ENCODE peak calls at places on chromosomes 13 and 19, in five cellular contexts. One of them, this sample, is unnamed.

GRCh38 chr13:105063676-105064075 is 1471.8 kb downstream of the EFNB2 start:
- DNase-seq in glutamatergic neuron: no peak
- DNase-seq in lower lobe of right lung: no peak
- DNase-seq in HFFc6: no peak
- DNase-seq in ovary: no peak
- DNase-seq in this sample: no peak

GRCh38 chr13:98503175-98504028 is 73.5 kb downstream of the STK24 start:
- DNase-seq in ovary: no peak
- DNase-seq in glutamatergic neuron: no peak
- DNase-seq in HFFc6: no peak
- DNase-seq in lower lobe of right lung: no peak
- DNase-seq in this sample: no peak

GRCh38 chr19:2240881-2241760 is 4.5 kb downstream of the SF3A2 start:
- DNase-seq in HFFc6: no peak
- DNase-seq in ovary: no peak
- DNase-seq in glutamatergic neuron: no peak
- DNase-seq in lower lobe of right lung: peak
- DNase-seq in this sample: no peak

GRCh38 chr13:91112878-91113277 is 234.6 kb upstream of the MIR17HG start:
- DNase-seq in glutamatergic neuron: no peak
- DNase-seq in HFFc6: no peak
- DNase-seq in lower lobe of right lung: no peak
- DNase-seq in ovary: no peak
- DNase-seq in this sample: no peak

GRCh38 chr19:41501854-41502253 is 58.9 kb downstream of the ERICH4 start:
- DNase-seq in glutamatergic neuron: no peak
- DNase-seq in ovary: no peak
- DNase-seq in lower lobe of right lung: no peak
- DNase-seq in HFFc6: no peak
- DNase-seq in this sample: no peak

GRCh38 chr13:27006519-27007161 is 165.0 kb downstream of the USP12 start:
- DNase-seq in HFFc6: peak
- DNase-seq in glutamatergic neuron: peak
- DNase-seq in lower lobe of right lung: peak
- DNase-seq in ovary: no peak
- DNase-seq in this sample: peak

GRCh38 chr19:16249826-16250434 is 52.2 kb downstream of the AP1M1 start:
- DNase-seq in ovary: no peak
- DNase-seq in HFFc6: peak
- DNase-seq in glutamatergic neuron: no peak
- DNase-seq in lower lobe of right lung: no peak
- DNase-seq in this sample: no peak

GRCh38 chr13:49669735-49670309 is 21.5 kb downstream of the EBPL start:
- DNase-seq in lower lobe of right lung: no peak
- DNase-seq in HFFc6: peak
- DNase-seq in ovary: peak
- DNase-seq in glutamatergic neuron: peak
- DNase-seq in this sample: peak

GRCh38 chr19:10520652-10521318 is 3.5 kb upstream of the S1PR5 start:
- DNase-seq in ovary: no peak
- DNase-seq in HFFc6: no peak
- DNase-seq in glutamatergic neuron: no peak
- DNase-seq in lower lobe of right lung: no peak
- DNase-seq in this sample: no peak

GRCh38 chr19:33796164-33797100 is at the start of gene KCTD15:
- DNase-seq in HFFc6: no peak
- DNase-seq in glutamatergic neuron: peak
- DNase-seq in ovary: peak
- DNase-seq in lower lobe of right lung: peak
- DNase-seq in this sample: peak

GRCh38 chr13:46473806-46474205 is 79.2 kb upstream of the LRCH1 start:
- DNase-seq in glutamatergic neuron: no peak
- DNase-seq in ovary: no peak
- DNase-seq in HFFc6: no peak
- DNase-seq in lower lobe of right lung: no peak
- DNase-seq in this sample: no peak

GRCh38 chr19:31258211-31259052 is 90.8 kb downstream of the TSHZ3 start:
- DNase-seq in HFFc6: no peak
- DNase-seq in lower lobe of right lung: no peak
- DNase-seq in ovary: no peak
- DNase-seq in glutamatergic neuron: no peak
- DNase-seq in this sample: no peak

DNA sequence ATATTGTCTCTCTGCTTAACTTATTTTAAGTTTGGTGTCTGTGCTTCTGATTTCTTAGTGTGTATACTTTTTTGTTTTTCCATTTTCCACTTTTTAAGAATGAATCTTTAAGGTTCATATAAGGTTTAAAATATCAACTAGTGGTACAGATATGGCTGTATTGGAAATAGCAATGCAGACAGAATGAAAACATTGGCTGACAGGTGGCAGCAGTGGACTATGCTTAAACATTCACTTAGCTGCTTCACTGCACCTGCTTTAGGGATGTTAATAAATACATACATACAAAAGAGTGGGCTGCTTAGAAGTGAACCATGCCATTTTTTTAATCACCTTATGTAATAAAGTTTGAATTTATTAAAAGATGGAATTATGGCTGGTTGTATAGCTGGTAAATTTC is 27.3 kb downstream of the TM9SF2 start:
- DNase-seq in ovary: no peak
- DNase-seq in HFFc6: no peak
- DNase-seq in glutamatergic neuron: no peak
- DNase-seq in lower lobe of right lung: no peak
- DNase-seq in this sample: no peak
- TF ChIP-seq CTCF in ovary: no peak
- TF ChIP-seq CTCF in HFFc6: peak
- TF ChIP-seq CTCF in glutamatergic neuron: no peak
- TF ChIP-seq CTCF in lower lobe of right lung: no peak
- TF ChIP-seq CTCF in this sample: no peak

GRCh38 chr13:110138700-110139036 is 168.3 kb downstream of the COL4A1 start:
- DNase-seq in lower lobe of right lung: no peak
- DNase-seq in glutamatergic neuron: no peak
- DNase-seq in HFFc6: no peak
- DNase-seq in ovary: no peak
- DNase-seq in this sample: no peak
- TF ChIP-seq CTCF in lower lobe of right lung: no peak
- TF ChIP-seq CTCF in glutamatergic neuron: no peak
- TF ChIP-seq CTCF in HFFc6: no peak
- TF ChIP-seq CTCF in ovary: no peak
- TF ChIP-seq CTCF in this sample: no peak

GRCh38 chr13:43089912-43090498 is 66.6 kb downstream of the DNAJC15 start:
- DNase-seq in ovary: no peak
- DNase-seq in glutamatergic neuron: no peak
- DNase-seq in lower lobe of right lung: no peak
- DNase-seq in HFFc6: no peak
- DNase-seq in this sample: no peak

GRCh38 chr13:43080199-43080598 is 56.8 kb downstream of the DNAJC15 start:
- DNase-seq in ovary: no peak
- DNase-seq in glutamatergic neuron: no peak
- DNase-seq in lower lobe of right lung: no peak
- DNase-seq in HFFc6: no peak
- DNase-seq in this sample: no peak

GRCh38 chr13:43083750-43084149 is 60.4 kb downstream of the DNAJC15 start:
- DNase-seq in HFFc6: no peak
- DNase-seq in glutamatergic neuron: no peak
- DNase-seq in lower lobe of right lung: no peak
- DNase-seq in ovary: no peak
- DNase-seq in this sample: no peak

GRCh38 chr13:43087960-43088580 is 64.7 kb downstream of the DNAJC15 start:
- DNase-seq in lower lobe of right lung: no peak
- DNase-seq in HFFc6: no peak
- DNase-seq in glutamatergic neuron: no peak
- DNase-seq in ovary: no peak
- DNase-seq in this sample: no peak

DNA sequence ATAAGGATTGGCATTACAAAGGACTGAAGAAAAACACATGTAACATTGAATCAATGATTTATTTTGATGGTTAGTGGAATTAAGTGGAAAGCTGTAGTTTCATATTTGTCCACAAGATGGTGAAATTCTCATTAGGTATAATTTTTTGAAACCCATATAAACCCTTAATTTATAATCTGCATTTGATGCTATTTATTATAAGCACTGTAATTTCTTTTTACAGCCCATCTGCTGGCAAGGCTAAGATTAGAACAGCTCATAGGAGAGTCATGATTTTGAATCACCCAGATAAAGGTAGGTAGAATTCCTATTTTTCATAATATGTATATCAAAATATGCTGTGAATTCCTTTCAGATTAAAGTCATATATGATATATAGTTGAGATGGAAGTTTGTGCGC is 62.2 kb downstream of the DNAJC15 start:
- DNase-seq in ovary: no peak
- DNase-seq in HFFc6: peak
- DNase-seq in glutamatergic neuron: no peak
- DNase-seq in lower lobe of right lung: no peak
- DNase-seq in this sample: no peak
- TF ChIP-seq CTCF in ovary: peak
- TF ChIP-seq CTCF in HFFc6: peak
- TF ChIP-seq CTCF in glutamatergic neuron: peak
- TF ChIP-seq CTCF in lower lobe of right lung: peak
- TF ChIP-seq CTCF in this sample: peak

DNA sequence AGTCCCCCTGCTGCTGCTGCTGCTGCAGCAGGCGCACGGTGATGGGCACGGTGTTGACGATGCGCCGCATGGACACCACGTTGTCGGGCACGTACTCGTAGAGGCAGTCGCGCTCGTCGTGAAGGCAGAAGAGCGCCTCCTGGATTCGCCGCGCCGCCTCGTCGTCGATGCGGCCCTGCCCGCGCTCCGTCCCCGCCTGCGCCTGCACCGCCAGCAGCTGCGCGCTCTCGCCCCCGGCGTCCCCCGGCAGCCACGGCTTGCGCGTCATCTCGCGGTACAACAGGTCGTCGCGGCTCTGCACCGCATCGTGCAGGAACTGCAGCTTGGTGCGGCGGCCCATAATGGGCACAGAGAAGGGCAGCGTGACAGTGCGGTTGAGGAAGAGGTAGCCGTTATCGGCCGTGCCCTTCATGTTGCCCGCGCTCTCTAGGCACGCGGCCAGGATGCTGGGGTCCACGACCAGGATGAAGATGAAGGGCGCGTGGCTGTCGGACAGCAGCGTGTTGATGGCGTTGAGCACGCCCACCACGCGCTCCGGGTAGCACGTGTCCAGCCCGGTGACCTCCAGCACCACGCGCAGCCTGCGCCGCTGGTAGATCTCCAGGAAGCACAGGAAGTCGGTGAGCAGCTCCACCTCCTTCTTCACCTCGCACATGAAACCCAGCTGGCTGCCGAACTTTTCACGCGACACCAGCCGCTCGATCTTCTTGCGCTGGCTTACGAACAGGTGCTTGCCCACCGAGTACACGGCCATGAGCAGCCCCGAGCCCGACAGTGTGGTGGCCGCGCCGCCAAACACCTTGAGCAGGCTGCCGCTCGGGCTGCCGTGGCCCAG is 8.1 kb downstream of the NKPD1 start:
- DNase-seq in HFFc6: no peak
- DNase-seq in lower lobe of right lung: peak
- DNase-seq in ovary: peak
- DNase-seq in glutamatergic neuron: peak
- DNase-seq in this sample: peak
- TF ChIP-seq CTCF in HFFc6: no peak
- TF ChIP-seq CTCF in lower lobe of right lung: no peak
- TF ChIP-seq CTCF in ovary: no peak
- TF ChIP-seq CTCF in glutamatergic neuron: no peak
- TF ChIP-seq CTCF in this sample: no peak

GRCh38 chr19:18517606-18518005 is 4.3 kb downstream of the ELL start:
- DNase-seq in ovary: no peak
- DNase-seq in lower lobe of right lung: no peak
- DNase-seq in glutamatergic neuron: no peak
- DNase-seq in HFFc6: no peak
- DNase-seq in this sample: no peak
- TF ChIP-seq CTCF in ovary: no peak
- TF ChIP-seq CTCF in lower lobe of right lung: no peak
- TF ChIP-seq CTCF in glutamatergic neuron: no peak
- TF ChIP-seq CTCF in HFFc6: no peak
- TF ChIP-seq CTCF in this sample: no peak

GRCh38 chr13:80256352-80256932 is 84.5 kb downstream of the SPRY2 start:
- DNase-seq in ovary: no peak
- DNase-seq in lower lobe of right lung: no peak
- DNase-seq in HFFc6: no peak
- DNase-seq in glutamatergic neuron: no peak
- DNase-seq in this sample: no peak

GRCh38 chr13:80255946-80256345 is 85.0 kb downstream of the SPRY2 start:
- DNase-seq in glutamatergic neuron: no peak
- DNase-seq in ovary: no peak
- DNase-seq in lower lobe of right lung: no peak
- DNase-seq in HFFc6: no peak
- DNase-seq in this sample: no peak

GRCh38 chr13:80249906-80250513 is 90.9 kb downstream of the SPRY2 start:
- DNase-seq in ovary: no peak
- DNase-seq in HFFc6: no peak
- DNase-seq in lower lobe of right lung: no peak
- DNase-seq in glutamatergic neuron: no peak
- DNase-seq in this sample: no peak

GRCh38 chr13:80251403-80251802 is 89.5 kb downstream of the SPRY2 start:
- DNase-seq in glutamatergic neuron: no peak
- DNase-seq in ovary: no peak
- DNase-seq in lower lobe of right lung: no peak
- DNase-seq in HFFc6: peak
- DNase-seq in this sample: no peak
- TF ChIP-seq CTCF in glutamatergic neuron: no peak
- TF ChIP-seq CTCF in ovary: no peak
- TF ChIP-seq CTCF in lower lobe of right lung: no peak
- TF ChIP-seq CTCF in HFFc6: no peak
- TF ChIP-seq CTCF in this sample: no peak

GRCh38 chr13:111074826-111075225 is 40.3 kb upstream of the ARHGEF7 start:
- DNase-seq in lower lobe of right lung: no peak
- DNase-seq in ovary: no peak
- DNase-seq in HFFc6: peak
- DNase-seq in glutamatergic neuron: no peak
- DNase-seq in this sample: no peak

GRCh38 chr13:111082240-111082639 is 32.9 kb upstream of the ARHGEF7 start:
- DNase-seq in lower lobe of right lung: no peak
- DNase-seq in glutamatergic neuron: no peak
- DNase-seq in HFFc6: no peak
- DNase-seq in ovary: no peak
- DNase-seq in this sample: no peak

GRCh38 chr13:111079375-111079774 is 35.7 kb upstream of the ARHGEF7 start:
- DNase-seq in lower lobe of right lung: no peak
- DNase-seq in ovary: no peak
- DNase-seq in HFFc6: no peak
- DNase-seq in glutamatergic neuron: no peak
- DNase-seq in this sample: no peak

GRCh38 chr13:111080642-111081041 is 34.5 kb upstream of the ARHGEF7 start:
- DNase-seq in glutamatergic neuron: no peak
- DNase-seq in HFFc6: no peak
- DNase-seq in ovary: no peak
- DNase-seq in lower lobe of right lung: no peak
- DNase-seq in this sample: no peak

GRCh38 chr13:111076156-111077013 is 38.7 kb upstream of the ARHGEF7 start:
- DNase-seq in HFFc6: no peak
- DNase-seq in lower lobe of right lung: no peak
- DNase-seq in glutamatergic neuron: no peak
- DNase-seq in ovary: no peak
- DNase-seq in this sample: no peak
- TF ChIP-seq CTCF in HFFc6: peak
- TF ChIP-seq CTCF in lower lobe of right lung: no peak
- TF ChIP-seq CTCF in glutamatergic neuron: no peak
- TF ChIP-seq CTCF in ovary: no peak
- TF ChIP-seq CTCF in this sample: no peak